ENCODE peak calls at places on chromosomes 1 and 21, in four cellular contexts. L, Y, M and V are unnamed samples.
A peak's percentile ranks its signal among the peaks of the same experiment; 100 is the strongest.

GRCh38 chr1:154906621-154907081 is 29.9 kb downstream of the PMVK start:
- DNase-seq in L (no peak), Y (no peak), M (no peak), V (peak; percentile 14)

GRCh38 chr1:43619314-43619790 is 30.6 kb upstream of the KDM4A start:
- DNase-seq in L (no peak), Y (no peak), M (no peak), V (no peak)

GRCh38 chr1:221718391-221719277 is 23.3 kb downstream of the DUSP10 start:
- DNase-seq in L (no peak), Y (peak; percentile 85), M (no peak), V (no peak)

GRCh38 chr1:52603301-52603675 is 1.1 kb downstream of the GPX7 start:
- DNase-seq in L (no peak), Y (no peak), M (no peak), V (no peak)

GRCh38 chr1:93629101-93630059 is 52.3 kb downstream of the BCAR3 start:
- DNase-seq in L (peak; percentile 56), Y (peak; percentile 81), M (no peak), V (peak; percentile 63)

GRCh38 chr21:29064850-29065481 is 8.5 kb downstream of the CCT8 start:
- DNase-seq in L (no peak), Y (no peak), M (no peak), V (no peak)

GRCh38 chr1:206560021-206560716 is 52.1 kb downstream of the EIF2D start:
- DNase-seq in L (no peak), Y (peak; percentile 38), M (no peak), V (no peak)

GRCh38 chr1:181101581-181102226 is 13.2 kb downstream of the IER5 start:
- DNase-seq in L (no peak), Y (peak; percentile 64), M (no peak), V (no peak)

GRCh38 chr21:14520535-14520934 is 25.6 kb downstream of the SAMSN1 start:
- DNase-seq in L (no peak), Y (no peak), M (no peak), V (no peak)

GRCh38 chr1:205601209-205601608 is 30.6 kb downstream of the ELK4 start:
- DNase-seq in L (no peak), Y (no peak), M (no peak), V (no peak)

GRCh38 chr1:225903623-225904022 is 14.7 kb upstream of the LEFTY1 start:
- DNase-seq in L (no peak), Y (no peak), M (no peak), V (no peak)

GRCh38 chr1:225896937-225897549 is 8.1 kb upstream of the LEFTY1 start:
- DNase-seq in L (no peak), Y (peak; percentile 22), M (no peak), V (no peak)

GRCh38 chr1:225897595-225898514 is 8.9 kb upstream of the LEFTY1 start:
- DNase-seq in L (no peak), Y (no peak), M (no peak), V (no peak)

GRCh38 chr1:225899044-225899925 is 10.3 kb upstream of the LEFTY1 start:
- DNase-seq in L (no peak), Y (no peak), M (peak; percentile 77), V (no peak)
- H2BK12ac ChIP-seq in L (no peak overlapping the region), Y (no peak overlapping the region), M (peak overlapping the region; percentile 100), V (no peak overlapping the region)

DNA sequence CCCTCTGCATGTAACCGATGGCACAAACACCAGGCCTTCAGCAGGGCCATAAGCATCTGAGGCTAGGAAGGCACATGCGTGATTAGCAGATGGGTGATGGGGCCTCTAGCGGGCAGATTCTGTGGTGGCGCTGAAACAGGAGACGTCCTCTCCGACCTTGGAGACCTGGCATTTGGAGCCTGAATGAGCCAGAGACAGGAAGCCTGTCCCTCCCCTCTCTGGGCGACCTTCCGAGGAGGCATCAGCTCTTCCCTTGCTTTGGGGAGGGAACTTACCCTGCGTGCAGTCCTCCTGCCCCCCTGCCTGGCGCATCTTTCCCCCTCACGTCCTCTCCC is 259.2 kb downstream of the CAMTA1 start:
- DNase-seq in L (no peak), Y (no peak), M (no peak), V (no peak)
- H3K4me3 ChIP-seq in L (no peak overlapping the region), Y (no peak overlapping the region), M (no peak overlapping the region), V (no peak overlapping the region)

DNA sequence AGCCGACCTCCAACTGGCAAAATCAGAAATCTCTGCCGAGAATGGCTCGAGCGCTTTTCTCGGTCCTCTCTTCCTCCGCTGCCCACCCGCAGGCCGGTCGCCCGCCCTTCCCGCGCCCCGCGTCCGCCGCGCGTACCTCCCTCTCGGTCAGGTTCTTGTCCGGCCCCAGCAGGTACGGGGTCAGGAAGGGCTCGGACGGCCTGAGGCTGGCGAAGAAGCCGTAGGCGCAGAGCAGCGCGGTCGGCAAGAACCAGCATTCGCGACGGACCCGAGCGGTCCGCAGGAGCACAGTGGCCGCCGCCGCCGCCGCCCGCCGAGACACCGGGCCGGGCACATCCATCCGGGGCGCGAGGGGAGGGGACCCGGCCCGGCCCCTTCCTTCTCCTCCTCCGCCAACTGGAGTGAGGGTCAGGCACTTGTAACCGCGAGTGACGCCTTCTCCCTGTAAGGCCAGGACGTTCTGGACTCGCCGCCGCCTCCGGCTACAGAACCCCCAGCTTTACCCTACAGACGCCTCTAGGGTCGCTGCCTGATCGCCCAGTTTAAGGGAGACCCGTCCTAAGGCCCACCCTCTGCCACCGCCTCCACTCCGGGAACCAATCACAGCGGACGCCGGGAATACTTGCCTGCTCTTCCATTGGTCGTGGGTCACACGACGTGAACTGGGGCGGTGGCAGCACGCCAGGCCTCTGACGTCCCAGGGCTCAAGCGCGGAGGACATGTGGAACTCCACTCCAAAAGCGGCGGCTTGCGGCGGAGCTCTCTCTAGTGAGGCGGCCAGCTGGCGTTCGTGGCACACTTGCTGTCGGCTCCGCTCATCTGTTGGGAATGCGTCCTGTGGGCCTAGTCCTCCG is at the start of gene SLC19A2:
- DNase-seq in L (peak; percentile 96), Y (peak; percentile 100), M (peak; percentile 90), V (peak; percentile 99)
- H4K8ac ChIP-seq in L (no peak within 1 kb of the TSS), Y (peak within 1 kb of the TSS; percentile 77), M (peak within 1 kb of the TSS; percentile 94), V (peak within 1 kb of the TSS; percentile 62)

GRCh38 chr1:175862418-175862817 is 119.0 kb upstream of the TNR start:
- DNase-seq in L (no peak), Y (no peak), M (no peak), V (no peak)
- H2BK12ac ChIP-seq in L (no peak overlapping the region), Y (no peak overlapping the region), M (peak overlapping the region; percentile 85), V (no peak overlapping the region)